ENCODE peak calls at places on chromosomes 1 and 21, in eight cellular contexts. H is Right ventricle myocardium superior; J is midbrain; O is stimulated activated CD8-positive, alpha-beta memory T cell treated with anti-CD3 and anti-CD28 coated beads, Interleukin-7, amount 100 ng/mL, for 1 hour; Q is activated CD8-positive, alpha-beta T cell treated with anti-CD3 and anti-CD28 coated beads for 36 hours; F is germinal center; R is activated CD8-positive, alpha-beta memory T cell treated with anti-CD3 and anti-CD28 coated beads for 24 hours; Z is activated naive CD8-positive, alpha-beta T cell treated with anti-CD3 and anti-CD28 coated beads, Interleukin-2, amount 10 ng/mL, durations not matched to agents 7 days and 5 days. E is an unnamed sample.

GRCh38 chr1:221712198-221712684 is 29.6 kb downstream of the DUSP10 start:
- DNase-seq in H (no peak), J (no peak), O (no peak), Q (peak), F (peak), R (no peak), Z (no peak), E (no peak)

GRCh38 chr1:176222196-176222595 is 15.1 kb upstream of the COP1 start:
- DNase-seq in H (no peak), J (no peak), O (no peak), Q (no peak), F (no peak), R (no peak), Z (no peak), E (no peak)

GRCh38 chr1:66598670-66599069 is 64.7 kb downstream of the SGIP1 start:
- DNase-seq in H (no peak), J (no peak), O (no peak), Q (no peak), F (no peak), R (no peak), Z (no peak), E (no peak)

GRCh38 chr21:26005464-26005863 is 165.1 kb downstream of the APP start:
- DNase-seq in H (no peak), J (no peak), O (no peak), Q (no peak), F (no peak), R (no peak), Z (no peak), E (no peak)

GRCh38 chr1:81208441-81208840 is 592.3 kb upstream of the ADGRL2 start:
- DNase-seq in H (peak), J (no peak), O (no peak), Q (no peak), F (no peak), R (no peak), Z (no peak), E (no peak)

GRCh38 chr1:28456078-28456477 is 49.8 kb upstream of the RCC1 start:
- DNase-seq in H (no peak), J (no peak), O (no peak), Q (peak), F (no peak), R (no peak), Z (no peak), E (peak)

GRCh38 chr1:64734289-64734652 is 10.6 kb upstream of the RAVER2 start:
- DNase-seq in H (no peak), J (no peak), O (no peak), Q (no peak), F (no peak), R (no peak), Z (no peak), E (no peak)

GRCh38 chr21:44932366-44933181 is 7.3 kb upstream of the SLX9 start:
- DNase-seq in H (peak), J (peak), O (peak), Q (peak), F (peak), R (peak), Z (peak), E (peak)

E was measured in heart right ventricle.